ENCODE peak calls at places on chromosome 22, in five cellular contexts. J, C, D, K and M are unnamed samples.
A peak's percentile ranks its signal among the peaks of the same experiment; 100 is the strongest.

GRCh38 chr22:43198126-43198525 is 11.2 kb upstream of the TTLL12 start:
- DNase-seq in K (no peak), J (no peak), C (no peak), D (no peak), M (no peak)

GRCh38 chr22:30495041-30495784 is 10.3 kb downstream of the SEC14L4 start:
- DNase-seq in D (no peak), K (no peak), C (no peak), J (no peak), M (no peak)

GRCh38 chr22:50700387-50701075 is 27.9 kb downstream of the SHANK3 start:
- DNase-seq in C (peak; percentile 16), J (no peak), K (no peak), D (no peak), M (no peak)

GRCh38 chr22:45771711-45772110 is 100.1 kb downstream of the ATXN10 start:
- DNase-seq in J (no peak), C (no peak), D (no peak), K (no peak), M (no peak)

GRCh38 chr22:44202261-44202789 is 21.6 kb downstream of the PARVG start:
- DNase-seq in K (no peak), J (no peak), D (no peak), C (peak; percentile 4), M (peak; percentile 80)

GRCh38 chr22:20738394-20739089 is 35.4 kb upstream of the SERPIND1 start:
- DNase-seq in K (no peak), C (no peak), J (no peak), D (no peak), M (no peak)

GRCh38 chr22:41766476-41766875 is 34.0 kb upstream of the CCDC134 start:
- DNase-seq in K (no peak), J (no peak), C (no peak), D (no peak), M (no peak)

GRCh38 chr22:35437038-35437437 is 37.1 kb downstream of the MCM5 start:
- DNase-seq in K (no peak), C (no peak), D (no peak), J (peak; percentile 60), M (peak; percentile 16)

GRCh38 chr22:20174785-20175596 is 24.1 kb upstream of the CCDC188 start:
- DNase-seq in C (peak; percentile 45), D (no peak), K (no peak), J (peak; percentile 44), M (peak; percentile 25)

GRCh38 chr22:25048659-25049657 is 96.4 kb downstream of the KIAA1671 start:
- DNase-seq in D (no peak), K (peak; percentile 63), J (peak; percentile 78), C (peak; percentile 75), M (peak; percentile 69)

GRCh38 chr22:28594076-28594783 is 85.4 kb downstream of the TTC28 start:
- DNase-seq in K (no peak), J (no peak), C (no peak), D (no peak), M (no peak)

GRCh38 chr22:17412232-17412631 is 43.0 kb downstream of the CECR2 start:
- DNase-seq in D (no peak), K (no peak), J (no peak), C (peak; percentile 31), M (no peak)

GRCh38 chr22:40216041-40216756 is 38.5 kb downstream of the TNRC6B start:
- DNase-seq in K (no peak), J (no peak), C (no peak), D (no peak), M (no peak)

GRCh38 chr22:35258144-35258988 is 1.1 kb downstream of the HMGXB4 start:
- DNase-seq in J (peak; percentile 6), D (no peak), K (no peak), C (no peak), M (peak; percentile 48)

GRCh38 chr22:41842996-41843970 is 10.4 kb downstream of the SREBF2 start:
- DNase-seq in C (no peak), K (no peak), D (no peak), J (no peak), M (no peak)

GRCh38 chr22:30245985-30246901 is at the start of gene LIF:
- DNase-seq in J (no peak), K (peak; percentile 45), D (no peak), C (peak; percentile 53), M (peak; percentile 79)

GRCh38 chr22:35020517-35020916 is 45.4 kb upstream of the ISX start:
- DNase-seq in D (no peak), K (no peak), C (no peak), J (no peak), M (no peak)

GRCh38 chr22:30572840-30573593 is 1.4 kb downstream of the GAL3ST1 start:
- DNase-seq in K (no peak), D (no peak), J (peak; percentile 40), C (peak; percentile 60), M (peak; percentile 32)

GRCh38 chr22:36334838-36335603 is 52.7 kb downstream of the MYH9 start:
- DNase-seq in D (no peak), K (no peak), J (peak; percentile 65), C (no peak), M (peak; percentile 85)

GRCh38 chr22:30047364-30047738 is 32.9 kb upstream of the HORMAD2 start:
- DNase-seq in C (no peak), J (peak; percentile 28), D (no peak), K (no peak), M (no peak)

GRCh38 chr22:17368727-17369552 is at the start of gene CECR2:
- DNase-seq in D (no peak), K (no peak), J (peak; percentile 73), C (peak; percentile 90), M (no peak)